ENCODE peak calls at places on chromosome 13, in five cellular contexts. Q is left ventricle myocardium inferior; V is right atrium auricular region; R is CD8-positive, alpha-beta T cell; T is brain microvascular endothelial cell. I is an unnamed sample.

GRCh38 chr13:66933994-66934393 is 296.1 kb downstream of the PCDH9 start:
- DNase-seq in Q (no peak), V (no peak), R (no peak), T (peak), I (peak)

GRCh38 chr13:72180253-72180952 is 313.4 kb upstream of the DACH1 start:
- DNase-seq in Q (no peak), V (no peak), R (no peak), T (peak), I (peak)

GRCh38 chr13:99501952-99502310 is 659 bp downstream of the TM9SF2 start:
- DNase-seq in Q (no peak), V (no peak), R (no peak), T (peak), I (no peak)

GRCh38 chr13:99124695-99125334 is 75.8 kb upstream of the UBAC2 start:
- DNase-seq in Q (no peak), V (no peak), R (no peak), T (peak), I (no peak)

GRCh38 chr13:39781381-39781780 is 125.9 kb downstream of the COG6 start:
- DNase-seq in Q (no peak), V (no peak), R (no peak), T (no peak), I (no peak)

GRCh38 chr13:25463496-25463895 is 91.7 kb downstream of the ATP8A2 start:
- DNase-seq in Q (no peak), V (no peak), R (no peak), T (peak), I (no peak)

GRCh38 chr13:99027260-99027659 is 49.4 kb upstream of the DOCK9 start:
- DNase-seq in Q (no peak), V (no peak), R (no peak), T (no peak), I (no peak)

GRCh38 chr13:111909501-111909900 is 157.4 kb upstream of the SOX1 start:
- DNase-seq in Q (no peak), V (peak), R (no peak), T (no peak), I (no peak)

GRCh38 chr13:72204291-72204690 is 337.3 kb upstream of the DACH1 start:
- DNase-seq in Q (no peak), V (no peak), R (no peak), T (peak), I (no peak)

GRCh38 chr13:24085662-24086061 is 74.9 kb upstream of the SPATA13 start:
- DNase-seq in Q (no peak), V (peak), R (no peak), T (no peak), I (no peak)

GRCh38 chr13:49532593-49532992 is 36.8 kb downstream of the PHF11 start:
- DNase-seq in Q (no peak), V (no peak), R (no peak), T (no peak), I (peak)

GRCh38 chr13:74461011-74461410 is 326.8 kb upstream of the KLF12 start:
- DNase-seq in Q (no peak), V (no peak), R (no peak), T (no peak), I (no peak)

GRCh38 chr13:30824651-30825050 is 81.4 kb upstream of the MEDAG start:
- DNase-seq in Q (no peak), V (no peak), R (no peak), T (no peak), I (no peak)

DNA sequence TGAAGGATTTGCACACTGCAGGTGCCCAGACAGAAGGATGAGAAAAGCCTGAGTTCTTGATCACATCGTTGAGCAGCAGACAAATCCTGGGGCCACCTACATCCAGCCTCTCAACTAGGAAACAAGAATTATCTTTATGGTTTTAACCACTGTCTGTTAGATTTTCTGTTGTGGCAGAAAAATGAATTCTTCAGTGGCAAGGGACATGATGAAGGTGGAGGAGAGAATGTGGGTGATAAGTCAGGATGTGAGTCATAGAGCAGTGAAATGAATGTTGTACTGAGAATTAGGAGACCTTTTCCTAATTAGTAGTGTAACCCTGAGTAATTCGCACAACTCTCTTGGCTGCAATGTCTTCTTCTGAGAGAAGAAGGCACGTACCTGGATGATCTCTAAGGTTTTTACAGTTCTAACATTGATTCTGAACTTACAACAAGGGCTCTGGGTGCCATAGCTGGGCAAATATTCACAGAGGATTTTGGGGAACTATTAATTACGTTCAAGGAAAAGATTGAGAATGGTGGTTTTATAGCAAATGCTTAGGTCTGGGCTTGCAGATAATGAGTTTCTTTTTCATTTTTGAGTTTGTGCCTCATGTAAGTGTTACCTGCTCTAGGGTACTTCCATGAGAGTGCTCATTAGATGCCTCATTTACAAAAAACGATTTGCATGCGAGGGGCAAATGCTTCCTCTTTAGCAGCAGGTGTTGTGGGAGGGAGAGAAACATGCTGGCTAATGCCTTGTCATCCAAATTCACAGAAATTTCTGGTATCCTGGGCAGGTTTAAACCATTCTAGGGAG is 111.0 kb upstream of the KL start:
- DNase-seq in Q (no peak), V (no peak), R (no peak), T (no peak), I (no peak)
- H3K4me3 ChIP-seq in Q (no peak), V (no peak), R (no peak), T (no peak), I (no peak)

GRCh38 chr13:45705145-45705695 is 3.1 kb downstream of the CBY2 start:
- DNase-seq in Q (no peak), V (no peak), R (no peak), T (no peak), I (no peak)
- TF ChIP-seq CTCF in Q (no peak), V (no peak), R (no peak), T (no peak), I (no peak)

DNA sequence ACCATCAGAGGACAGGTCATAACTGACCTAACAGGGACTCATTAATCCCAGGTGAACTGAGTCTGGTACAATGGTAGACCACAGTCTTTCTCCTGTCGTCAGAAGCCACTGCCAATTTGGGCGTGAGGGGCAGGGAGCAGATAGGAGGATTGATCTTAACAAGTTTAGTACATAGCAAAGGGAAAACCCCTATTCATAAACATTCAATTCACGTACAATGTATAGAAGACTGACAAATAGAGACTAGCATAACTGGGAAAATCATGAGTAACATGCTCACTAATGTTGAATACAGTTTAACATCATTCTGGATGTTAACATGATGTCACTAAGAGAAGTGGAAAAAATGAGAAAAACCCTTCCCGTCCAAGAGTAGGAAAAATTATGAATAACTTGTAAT is 54.1 kb downstream of the SLC7A1 start:
- DNase-seq in Q (no peak), V (no peak), R (no peak), T (no peak), I (no peak)
- H3K4me3 ChIP-seq in Q (no peak), V (no peak), R (no peak), T (no peak), I (no peak)

DNA sequence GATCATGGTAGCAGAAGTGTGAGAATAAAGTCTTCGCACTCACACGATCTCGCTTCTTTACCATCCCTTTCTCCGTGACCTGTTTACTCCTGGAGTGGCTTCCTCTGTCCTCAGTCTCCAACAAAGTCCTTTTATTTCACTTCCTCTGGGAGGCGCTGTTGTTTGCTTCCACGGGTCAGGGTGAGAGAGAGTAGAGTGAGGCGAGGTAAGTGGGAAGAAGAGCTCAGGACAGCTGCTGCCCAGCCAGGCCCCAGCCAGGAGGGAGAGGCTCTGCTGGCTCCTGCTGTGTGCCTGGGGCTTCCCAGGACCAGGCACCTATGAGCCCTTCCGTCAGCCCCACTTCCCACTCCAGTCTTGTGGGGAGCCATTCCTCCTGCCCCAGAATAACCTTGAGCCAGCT is 242.1 kb downstream of the FGF9 start:
- DNase-seq in Q (no peak), V (no peak), R (no peak), T (no peak), I (no peak)
- TF ChIP-seq CTCF in Q (no peak), V (no peak), R (no peak), T (no peak), I (peak)

GRCh38 chr13:20128459-20128927 is 32.4 kb downstream of the GJA3 start:
- DNase-seq in Q (no peak), V (no peak), R (no peak), T (no peak), I (no peak)
- H3K4me3 ChIP-seq in Q (peak), V (peak), R (peak), T (peak), I (peak)

GRCh38 chr13:47478985-47479384 is 522.1 kb downstream of the SUCLA2 start:
- DNase-seq in Q (peak), V (no peak), R (no peak), T (no peak), I (no peak)
- TF ChIP-seq CTCF in Q (no peak), V (no peak), R (no peak), T (no peak), I (no peak)

GRCh38 chr13:113862191-113862765 is 1.6 kb downstream of the GAS6 start:
- DNase-seq in Q (no peak), V (no peak), R (no peak), T (no peak), I (no peak)
- H3K4me3 ChIP-seq in Q (peak), V (peak), R (no peak), T (peak), I (peak)

GRCh38 chr13:101262306-101262705 is 154.0 kb downstream of the NALCN start:
- DNase-seq in Q (no peak), V (no peak), R (no peak), T (no peak), I (no peak)
- TF ChIP-seq CTCF in Q (no peak), V (no peak), R (no peak), T (no peak), I (no peak)

I was measured in epithelial cell of proximal tubule.